ENCODE peak calls at places on chromosomes 1 and 21, in six cellular contexts. H, X, G, O, C and U are unnamed samples.

GRCh38 chr1:230690101-230690500 is 23.8 kb downstream of the AGT start:
- DNase-seq in H (no peak), X (no peak), G (no peak), O (no peak), C (no peak), U (no peak)

GRCh38 chr1:174748603-174749002 is 251.1 kb upstream of the CACYBP start:
- DNase-seq in H (no peak), X (no peak), G (no peak), O (no peak), C (no peak), U (no peak)

GRCh38 chr21:32483293-32483595 is 70.7 kb downstream of the EVA1C start:
- DNase-seq in H (no peak), X (peak), G (peak), O (no peak), C (no peak), U (no peak)

GRCh38 chr1:94247146-94248094 is 10.0 kb upstream of the ARHGAP29 start:
- DNase-seq in H (peak), X (peak), G (peak), O (peak), C (peak), U (no peak)

GRCh38 chr1:211258310-211258755 is 833 bp upstream of the RCOR3 start:
- DNase-seq in H (peak), X (peak), G (peak), O (peak), C (peak), U (peak)

GRCh38 chr1:27503961-27504587 is 14.1 kb upstream of the WASF2 start:
- DNase-seq in H (no peak), X (no peak), G (no peak), O (no peak), C (peak), U (no peak)

GRCh38 chr1:43269627-43270375 is at the start of gene TMEM125:
- DNase-seq in H (peak), X (no peak), G (peak), O (no peak), C (no peak), U (no peak)

GRCh38 chr21:34882719-34883131 is 166.4 kb downstream of the RUNX1 start:
- DNase-seq in H (no peak), X (no peak), G (no peak), O (no peak), C (no peak), U (no peak)

GRCh38 chr21:17451364-17451869 is 61.4 kb upstream of the CXADR start:
- DNase-seq in H (no peak), X (no peak), G (no peak), O (no peak), C (peak), U (peak)

GRCh38 chr1:107691542-107691941 is 273.4 kb downstream of the VAV3 start:
- DNase-seq in H (no peak), X (no peak), G (no peak), O (no peak), C (no peak), U (no peak)

GRCh38 chr1:43317817-43318471 is 17.2 kb downstream of the TIE1 start:
- DNase-seq in H (peak), X (no peak), G (no peak), O (no peak), C (no peak), U (no peak)

GRCh38 chr1:215583185-215583692 is 16.1 kb downstream of the KCTD3 start:
- DNase-seq in H (no peak), X (no peak), G (no peak), O (no peak), C (no peak), U (no peak)

GRCh38 chr21:29499734-29500343 is 201.1 kb downstream of the BACH1 start:
- DNase-seq in H (no peak), X (peak), G (no peak), O (no peak), C (no peak), U (peak)

GRCh38 chr1:234437423-234438171 is 41.4 kb downstream of the TARBP1 start:
- DNase-seq in H (no peak), X (no peak), G (no peak), O (peak), C (peak), U (peak)

GRCh38 chr21:44711327-44712202 is at the start of gene TSPEAR:
- DNase-seq in H (peak), X (peak), G (no peak), O (no peak), C (no peak), U (no peak)

GRCh38 chr1:159828916-159829634 is 2.4 kb downstream of the SLAMF8 start:
- DNase-seq in H (peak), X (no peak), G (peak), O (peak), C (no peak), U (no peak)

GRCh38 chr1:89826594-89826993 is 5.8 kb downstream of the LRRC8D start:
- DNase-seq in H (no peak), X (no peak), G (no peak), O (no peak), C (no peak), U (peak)

GRCh38 chr1:167791281-167792209 is 69.8 kb downstream of the MPZL1 start:
- DNase-seq in H (no peak), X (no peak), G (peak), O (peak), C (peak), U (peak)

GRCh38 chr1:17207046-17207445 is 2.1 kb downstream of the PADI1 start:
- DNase-seq in H (no peak), X (no peak), G (peak), O (peak), C (no peak), U (no peak)

GRCh38 chr1:151255381-151255780 is 847 bp downstream of the PSMD4 start:
- DNase-seq in H (no peak), X (no peak), G (no peak), O (no peak), C (no peak), U (no peak)

GRCh38 chr1:14737561-14738094 is 139.1 kb downstream of the KAZN start:
- DNase-seq in H (no peak), X (no peak), G (no peak), O (no peak), C (no peak), U (no peak)

GRCh38 chr1:202165267-202165941 is 5.0 kb upstream of the PTPN7 start:
- DNase-seq in H (peak), X (no peak), G (no peak), O (no peak), C (no peak), U (peak)

GRCh38 chr21:45592208-45592619 is 50.0 kb upstream of the SLC19A1 start:
- DNase-seq in H (peak), X (no peak), G (no peak), O (no peak), C (peak), U (no peak)

GRCh38 chr1:228089520-228090380 is 7.2 kb downstream of the ARF1 start:
- DNase-seq in H (peak), X (no peak), G (no peak), O (no peak), C (no peak), U (no peak)

GRCh38 chr1:182149411-182149965 is 88.0 kb upstream of the ZNF648 start:
- DNase-seq in H (no peak), X (no peak), G (peak), O (peak), C (peak), U (peak)

GRCh38 chr1:156834322-156834721 is 17.7 kb upstream of the SH2D2A start:
- DNase-seq in H (no peak), X (no peak), G (no peak), O (no peak), C (no peak), U (no peak)

GRCh38 chr1:17119076-17119743 is at the start of gene PADI2:
- DNase-seq in H (peak), X (no peak), G (peak), O (peak), C (peak), U (peak)